ENCODE peak calls at places on chromosomes 13 and 19, in nine cellular contexts. V is T-helper 1 cell; Y is heart left ventricle; O is Right ventricle myocardium superior; Z is stimulated activated CD4-positive, alpha-beta T cell treated with anti-CD3 and anti-CD28 coated beads, Interleukin-2, amount 100 ng/mL, for 48 hours; K is amniotic stem cell; F is activated T-cell treated with anti-CD3 and anti-CD28 coated beads for 1 hour; X is AG09319; L is smooth muscle cell of the brain vasculature. R is an unnamed sample.

GRCh38 chr13:45674908-45675307 is 27.2 kb upstream of the CBY2 start:
- DNase-seq in V (no peak), Y (no peak), O (no peak), Z (no peak), K (peak; percentile 38), F (no peak), X (peak; percentile 60), L (peak; percentile 74), R (no peak)

GRCh38 chr19:1748115-1748702 is 5.1 kb upstream of the ONECUT3 start:
- DNase-seq in V (no peak), Y (no peak), O (no peak), Z (no peak), K (no peak), F (no peak), X (no peak), L (no peak), R (peak; percentile 75)

GRCh38 chr19:4130635-4131438 is 6.9 kb upstream of the MAP2K2 start:
- DNase-seq in V (no peak), Y (no peak), O (no peak), Z (no peak), K (peak; percentile 52), F (no peak), X (peak; percentile 24), L (no peak), R (no peak)

GRCh38 chr13:80086304-80086721 is 254.6 kb downstream of the SPRY2 start:
- DNase-seq in V (no peak), Y (no peak), O (no peak), Z (no peak), K (no peak), F (no peak), X (no peak), L (no peak), R (no peak)

GRCh38 chr19:4589579-4590410 is 30.3 kb upstream of the SEMA6B start:
- DNase-seq in V (no peak), Y (peak; percentile 31), O (peak; percentile 64), Z (no peak), K (no peak), F (no peak), X (no peak), L (no peak), R (no peak)

GRCh38 chr13:73341748-73342147 is 282.9 kb downstream of the KLF5 start:
- DNase-seq in V (no peak), Y (no peak), O (no peak), Z (no peak), K (no peak), F (no peak), X (no peak), L (no peak), R (no peak)

GRCh38 chr19:40302224-40303011 is 17.3 kb upstream of the AKT2 start:
- DNase-seq in V (no peak), Y (no peak), O (no peak), Z (no peak), K (no peak), F (no peak), X (no peak), L (no peak), R (no peak)

GRCh38 chr13:73274147-73274546 is 215.3 kb downstream of the KLF5 start:
- DNase-seq in V (no peak), Y (no peak), O (no peak), Z (no peak), K (peak; percentile 9), F (no peak), X (no peak), L (no peak), R (no peak)

R was measured in kidney.